ENCODE peak calls at places on chromosomes 3 and 15, in four cellular contexts. O is mucosa of gallbladder; T is activated effector memory CD4-positive, alpha-beta T cell treated with Interleukin-2 at 50 U/mL for 16 hours; X is HEK293T. N is an unnamed sample.

GRCh38 chr3:58630081-58630709 is 36.4 kb downstream of the FAM3D start:
- DNase-seq in O (peak), X (peak), T (peak), N (peak)

GRCh38 chr15:98127612-98128011 is 167.1 kb downstream of the ARRDC4 start:
- DNase-seq in T (no peak), O (no peak), X (no peak), N (no peak)

GRCh38 chr3:96852849-96853248 is 38.5 kb downstream of the EPHA6 start:
- DNase-seq in X (no peak), O (no peak), T (no peak), N (no peak)

GRCh38 chr3:124315215-124316033 is 323.5 kb upstream of the ROPN1 start:
- DNase-seq in O (no peak), X (no peak), T (no peak), N (no peak)

GRCh38 chr3:25971736-25972135 is 181.8 kb downstream of the OXSM start:
- DNase-seq in X (no peak), T (no peak), O (no peak), N (no peak)

GRCh38 chr15:82870727-82871576 is 61.5 kb downstream of the WHAMM start:
- DNase-seq in T (no peak), O (peak), X (no peak), N (peak)

GRCh38 chr3:15794842-15795562 is 2.8 kb downstream of the ANKRD28 start:
- DNase-seq in O (no peak), T (no peak), X (no peak), N (no peak)

GRCh38 chr3:127542441-127542952 is 48.0 kb downstream of the TPRA1 start:
- DNase-seq in O (peak), X (no peak), T (no peak), N (no peak)

GRCh38 chr3:175585898-175586297 is 726.8 kb downstream of the NAALADL2 start:
- DNase-seq in O (no peak), X (no peak), T (no peak), N (peak)

GRCh38 chr3:71103430-71103881 is 480.1 kb downstream of the FOXP1 start:
- DNase-seq in X (no peak), T (no peak), O (peak), N (peak)

GRCh38 chr15:20341901-20342605 is 199.5 kb downstream of the GOLGA6L6 start:
- DNase-seq in X (no peak), T (peak), O (peak), N (peak)

GRCh38 chr15:88918738-88919137 is 5.6 kb upstream of the MFGE8 start:
- DNase-seq in T (no peak), X (no peak), O (no peak), N (peak)

GRCh38 chr15:38564557-38565286 is at the start of gene RASGRP1:
- DNase-seq in O (peak), X (peak), T (peak), N (peak)

GRCh38 chr3:3800076-3800448 is 831 bp downstream of the LRRN1 start:
- DNase-seq in X (no peak), T (no peak), O (no peak), N (no peak)

GRCh38 chr3:21169858-21170257 is 581.2 kb downstream of the ZNF385D start:
- DNase-seq in O (no peak), T (no peak), X (no peak), N (no peak)

GRCh38 chr15:32642667-32643425 is 1.3 kb downstream of the SCG5 start:
- DNase-seq in X (no peak), O (no peak), T (no peak), N (no peak)

GRCh38 chr15:88258021-88258641 is 1.6 kb upstream of the NTRK3 start:
- DNase-seq in X (peak), T (no peak), O (no peak), N (peak)

GRCh38 chr3:161484226-161484625 is 12.4 kb upstream of the OTOL1 start:
- DNase-seq in O (no peak), T (no peak), X (no peak), N (no peak)

GRCh38 chr3:42500091-42500490 is 2.4 kb upstream of the VIPR1 start:
- DNase-seq in O (no peak), T (no peak), X (no peak), N (no peak)

GRCh38 chr3:46163551-46163981 is 44.5 kb downstream of the CCR1 start:
- DNase-seq in X (no peak), O (no peak), T (no peak), N (no peak)

N was measured in cardiac muscle cell.